ENCODE peak calls at places on chromosomes 13 and 19, in four cellular contexts. S is K562, B is H1, Q is HepG2. I is an unnamed sample.

GRCh38 chr13:97298816-97299215 is 76.7 kb downstream of the MBNL2 start:
- DNase-seq in S (no peak), B (no peak), Q (no peak), I (no peak)

GRCh38 chr13:41061914-41062837 is 867 bp downstream of the WBP4 start:
- DNase-seq in S (no peak), B (no peak), Q (no peak), I (peak; percentile 84)

GRCh38 chr19:34962945-34963530 is 991 bp downstream of the ZNF792 start:
- DNase-seq in S (peak; percentile 35), B (no peak), Q (no peak), I (peak; percentile 67)

GRCh38 chr19:3073159-3073563 is 10.9 kb upstream of the TLE5 start:
- DNase-seq in S (peak; percentile 91), B (no peak), Q (peak; percentile 71), I (peak; percentile 48)

GRCh38 chr13:95569966-95570365 is 17.4 kb downstream of the CLDN10 start:
- DNase-seq in S (no peak), B (no peak), Q (no peak), I (no peak)

GRCh38 chr13:27772651-27773425 is 19.4 kb upstream of the GSX1 start:
- DNase-seq in S (no peak), B (no peak), Q (peak; percentile 23), I (no peak)

GRCh38 chr19:5459360-5459759 is 4.1 kb downstream of the ZNRF4 start:
- DNase-seq in S (no peak), B (no peak), Q (no peak), I (no peak)

GRCh38 chr13:48660356-48661076 is 6.8 kb downstream of the CYSLTR2 start:
- DNase-seq in S (no peak), B (no peak), Q (no peak), I (no peak)

GRCh38 chr13:46684287-46685001 is 112.5 kb downstream of the ESD start:
- DNase-seq in S (no peak), B (peak; percentile 31), Q (peak; percentile 86), I (peak; percentile 28)

GRCh38 chr13:40539954-40540706 is 126.3 kb downstream of the FOXO1 start:
- DNase-seq in S (no peak), B (peak; percentile 25), Q (peak; percentile 96), I (peak; percentile 96)

GRCh38 chr13:38941353-38941945 is 49.2 kb downstream of the STOML3 start:
- DNase-seq in S (no peak), B (no peak), Q (no peak), I (no peak)

GRCh38 chr13:44040070-44040753 is 160.5 kb downstream of the LACC1 start:
- DNase-seq in S (no peak), B (no peak), Q (no peak), I (no peak)

GRCh38 chr13:99086869-99087129 is 108.9 kb upstream of the DOCK9 start:
- DNase-seq in S (no peak), B (no peak), Q (no peak), I (peak; percentile 41)

GRCh38 chr19:7682175-7682855 is 1.7 kb downstream of the TRAPPC5 start:
- DNase-seq in S (no peak), B (no peak), Q (no peak), I (no peak)

GRCh38 chr19:7687177-7687576 is 6.5 kb downstream of the TRAPPC5 start:
- DNase-seq in S (no peak), B (no peak), Q (no peak), I (no peak)

GRCh38 chr19:7681336-7682174 is 922 bp downstream of the TRAPPC5 start:
- DNase-seq in S (peak; percentile 62), B (peak; percentile 62), Q (peak; percentile 77), I (peak; percentile 62)

GRCh38 chr19:7689165-7689564 is 8.5 kb downstream of the TRAPPC5 start:
- DNase-seq in S (no peak), B (no peak), Q (no peak), I (no peak)

GRCh38 chr19:7685546-7686445 is 5.2 kb downstream of the TRAPPC5 start:
- DNase-seq in S (no peak), B (no peak), Q (no peak), I (no peak)
- H4K20me1 ChIP-seq in S (no peaks in the 10 kb centered on the region), B (peaks cover 8% of the 10 kb centered on the region), Q (no peaks in the 10 kb centered on the region), I (no peaks in the 10 kb centered on the region)

GRCh38 chr19:919157-920050 is 2.3 kb downstream of the KISS1R start:
- DNase-seq in S (no peak), B (no peak), Q (no peak), I (no peak)
- TF ChIP-seq EZH2 in S (no peak), B (peak; percentile 95), Q (no peak), I (peak; percentile 88)

GRCh38 chr19:28009696-28010095 is 1203.3 kb downstream of the UQCRFS1 start:
- DNase-seq in S (no peak), B (no peak), Q (no peak), I (no peak)
- TF ChIP-seq JUN in S (no peak), B (no peak), Q (no peak), I (no peak)

GRCh38 chr13:106488671-106489070 is 46.8 kb downstream of the EFNB2 start:
- DNase-seq in S (no peak), B (no peak), Q (no peak), I (peak; percentile 12)
- H4K20me1 ChIP-seq in S (no peaks in the 10 kb centered on the region), B (peaks cover 5% of the 10 kb centered on the region), Q (no peaks in the 10 kb centered on the region), I (no peaks in the 10 kb centered on the region)

DNA sequence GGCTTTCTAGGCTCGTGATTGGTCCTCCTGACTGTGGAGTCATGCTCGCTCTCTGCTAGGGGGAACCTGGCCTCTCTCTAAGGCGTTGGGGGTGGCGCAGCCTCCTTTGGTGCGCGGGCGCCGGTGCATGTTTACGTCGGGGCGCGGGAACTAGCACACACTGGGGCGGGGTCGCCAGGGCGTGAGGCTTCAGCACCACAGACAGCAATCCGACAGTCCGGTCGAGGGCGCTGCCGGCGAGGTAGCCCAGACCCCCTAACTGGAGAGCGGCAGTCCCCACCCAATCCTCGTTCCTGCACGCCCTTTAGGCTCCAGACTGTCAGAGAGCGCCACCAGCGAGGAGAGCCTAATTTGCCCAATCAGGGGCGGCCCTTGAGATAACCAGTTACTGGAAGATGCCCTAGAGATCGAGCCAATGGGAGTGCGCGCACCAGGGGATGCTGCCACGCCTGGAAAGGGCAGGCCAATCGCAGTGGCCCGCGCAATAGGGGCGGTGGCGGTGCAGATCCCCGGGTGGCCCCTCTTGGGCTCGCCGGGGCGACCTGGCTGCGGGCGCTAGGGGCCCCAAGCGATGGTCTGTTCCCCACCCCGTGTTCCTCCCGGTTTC is 1.0 kb upstream of the ELAVL3 start:
- DNase-seq in S (peak; percentile 91), B (peak; percentile 79), Q (peak; percentile 52), I (peak; percentile 81)
- TF ChIP-seq EZH2 in S (no peak), B (no peak), Q (no peak), I (peak; percentile 11)

DNA sequence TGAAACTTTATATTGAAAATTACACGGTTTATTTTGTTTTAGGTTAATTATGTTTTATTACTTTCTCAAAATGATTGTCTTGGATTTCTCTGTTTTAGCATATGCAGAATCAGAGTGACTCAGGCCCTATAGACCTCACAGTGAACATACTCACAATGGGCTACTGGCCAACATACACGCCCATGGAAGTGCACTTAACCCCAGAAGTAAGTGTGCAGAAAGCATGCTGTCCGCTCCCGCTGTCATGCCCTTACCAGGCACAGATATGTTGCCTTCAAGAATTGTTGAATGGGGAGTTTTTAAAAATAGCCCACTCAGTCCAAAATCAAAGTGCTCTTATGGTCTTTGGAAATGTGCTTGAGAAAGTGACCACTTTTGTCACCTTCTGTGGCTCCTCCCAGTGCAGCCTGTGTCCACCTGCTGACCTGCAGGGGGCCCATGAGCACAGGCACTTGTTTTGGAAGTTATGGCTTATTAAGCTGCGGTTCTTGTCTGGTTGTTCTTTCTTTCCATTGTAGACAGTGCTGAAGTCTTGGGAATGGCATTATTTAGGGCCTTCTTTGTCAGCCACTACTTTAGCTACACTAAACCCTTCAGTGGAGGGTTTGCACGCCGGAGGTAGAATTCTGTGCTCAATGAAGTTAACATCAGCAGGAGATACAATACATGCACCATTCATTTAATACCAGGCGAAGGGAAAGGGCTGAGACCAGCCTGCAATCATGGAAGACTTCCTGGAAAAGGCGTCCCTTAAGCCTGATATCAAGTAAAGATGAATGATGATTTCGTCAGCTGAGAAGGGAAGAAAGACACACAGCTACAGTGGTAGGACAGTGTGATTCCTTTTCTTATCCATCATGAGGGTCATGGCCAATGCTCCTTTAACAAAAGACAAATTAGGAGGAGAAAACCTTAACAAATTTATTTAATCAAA is 36.7 kb downstream of the CUL4A start:
- DNase-seq in S (peak; percentile 22), B (no peak), Q (peak; percentile 13), I (no peak)
- TF ChIP-seq JUN in S (no peak), B (no peak), Q (no peak), I (no peak)

GRCh38 chr13:112718318-112718717 is 28.5 kb downstream of the ATP11A start:
- DNase-seq in S (no peak), B (no peak), Q (no peak), I (no peak)
- H4K20me1 ChIP-seq in S (peaks cover 12% of the 10 kb centered on the region), B (peaks cover 2% of the 10 kb centered on the region), Q (peaks cover 7% of the 10 kb centered on the region), I (no peaks in the 10 kb centered on the region)

GRCh38 chr19:6532244-6532999 is 1.6 kb downstream of the TNFSF9 start:
- DNase-seq in S (peak; percentile 72), B (no peak), Q (no peak), I (no peak)

GRCh38 chr19:6531956-6532243 is 1.1 kb downstream of the TNFSF9 start:
- DNase-seq in S (no peak), B (no peak), Q (no peak), I (no peak)

GRCh38 chr19:6530385-6531162 is at the start of gene TNFSF9:
- DNase-seq in S (peak; percentile 95), B (no peak), Q (peak; percentile 73), I (peak; percentile 86)

GRCh38 chr19:6529937-6530384 is 865 bp upstream of the TNFSF9 start:
- DNase-seq in S (no peak), B (no peak), Q (no peak), I (no peak)

GRCh38 chr19:6531163-6531955 is 533 bp downstream of the TNFSF9 start:
- DNase-seq in S (no peak), B (no peak), Q (no peak), I (no peak)
- TF ChIP-seq EZH2 in S (no peak), B (peak; percentile 39), Q (no peak), I (peak; percentile 47)

I was measured in endothelial cell of umbilical vein.